ENCODE peak calls at places on chromosomes 7 and 10, in five cellular contexts. G is fibroblast of lung, Z is D721Med, M is upper lobe of left lung, J is PC-3. F is an unnamed sample.

GRCh38 chr7:45923290-45923689 is 2.2 kb upstream of the IGFBP3 start:
- DNase-seq in G (peak; percentile 79), Z (no peak), M (peak; percentile 90), J (peak; percentile 83), F (no peak)

GRCh38 chr10:28089467-28089866 is 90.6 kb upstream of the ODAD2 start:
- DNase-seq in G (peak; percentile 80), Z (no peak), M (no peak), J (peak; percentile 81), F (no peak)

GRCh38 chr7:929311-929711 is 25.2 kb downstream of the ADAP1 start:
- DNase-seq in G (no peak), Z (no peak), M (no peak), J (no peak), F (peak; percentile 15)

GRCh38 chr10:22766693-22767092 is 52.3 kb upstream of the PIP4K2A start:
- DNase-seq in G (no peak), Z (no peak), M (no peak), J (no peak), F (no peak)

GRCh38 chr10:25390733-25391132 is 215.9 kb downstream of the GPR158 start:
- DNase-seq in G (no peak), Z (no peak), M (no peak), J (no peak), F (no peak)

GRCh38 chr7:149823631-149824199 is 14.5 kb upstream of the ZNF862 start:
- DNase-seq in G (no peak), Z (no peak), M (peak; percentile 53), J (no peak), F (no peak)

GRCh38 chr10:89946106-89946505 is 244.7 kb downstream of the KIF20B start:
- DNase-seq in G (peak; percentile 60), Z (no peak), M (no peak), J (no peak), F (no peak)

GRCh38 chr7:51126813-51127617 is 189.6 kb downstream of the COBL start:
- DNase-seq in G (no peak), Z (no peak), M (no peak), J (no peak), F (no peak)

GRCh38 chr10:11773777-11774441 is 31.7 kb downstream of the ECHDC3 start:
- DNase-seq in G (no peak), Z (no peak), M (no peak), J (no peak), F (no peak)

GRCh38 chr10:126571203-126571602 is 99.3 kb downstream of the C10orf90 start:
- DNase-seq in G (no peak), Z (no peak), M (peak; percentile 24), J (peak; percentile 28), F (no peak)
- TF ChIP-seq CTCF in G (no peak), Z (no peak), M (no peak), J (peak; percentile 32), F (no peak)

GRCh38 chr10:93904901-93905300 is 11.1 kb downstream of the SLC35G1 start:
- DNase-seq in G (no peak), Z (no peak), M (no peak), J (no peak), F (no peak)
- TF ChIP-seq CTCF in G (no peak), Z (no peak), M (no peak), J (no peak), F (no peak)

DNA sequence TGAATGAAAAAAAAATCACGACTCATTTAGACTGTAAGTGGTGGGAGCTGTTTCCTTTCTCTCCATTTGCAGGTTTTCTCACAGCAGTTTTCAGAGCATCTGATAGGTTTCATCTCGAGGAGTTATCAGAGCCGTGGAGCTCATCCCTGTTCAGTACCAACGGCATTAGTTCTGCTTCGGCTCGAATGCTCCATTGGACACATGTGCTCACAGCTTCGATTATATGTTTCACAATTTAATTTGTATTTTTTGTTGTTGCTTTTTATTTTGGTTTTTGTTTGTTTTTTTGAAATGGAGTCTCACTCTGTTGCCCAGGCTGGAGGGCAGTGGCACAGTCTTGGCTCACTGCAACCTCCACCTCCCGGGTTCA is 1.5 kb downstream of the SLC18A2 start:
- DNase-seq in G (no peak), Z (no peak), M (no peak), J (no peak), F (no peak)
- TF ChIP-seq CTCF in G (no peak), Z (no peak), M (no peak), J (no peak), F (no peak)

DNA sequence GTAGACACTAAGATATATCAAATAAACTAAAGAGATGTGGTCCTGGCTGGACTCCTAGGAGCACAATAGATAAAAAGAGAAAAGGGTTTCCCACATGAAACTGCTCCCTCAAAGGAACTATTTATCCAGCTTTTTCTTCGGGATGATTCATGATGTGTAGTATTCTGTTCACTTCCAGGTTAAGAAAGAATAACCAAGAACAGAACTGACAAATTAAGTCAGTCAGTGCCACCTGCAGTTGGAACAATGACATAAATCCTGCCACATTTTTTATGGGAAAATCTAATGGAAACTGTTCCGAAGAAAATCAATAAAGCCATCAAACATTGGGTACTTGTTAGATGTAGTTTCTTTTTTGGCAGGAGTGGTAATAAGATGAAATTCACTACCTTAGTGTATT is 87.1 kb downstream of the POLR1F start:
- DNase-seq in G (no peak), Z (no peak), M (no peak), J (peak; percentile 72), F (no peak)
- TF ChIP-seq CTCF in G (no peak), Z (no peak), M (no peak), J (peak; percentile 66), F (no peak)

GRCh38 chr7:131898418-131898817 is 342.0 kb upstream of the PODXL start:
- DNase-seq in G (no peak), Z (no peak), M (no peak), J (peak; percentile 15), F (no peak)
- TF ChIP-seq CTCF in G (no peak), Z (no peak), M (no peak), J (no peak), F (no peak)

DNA sequence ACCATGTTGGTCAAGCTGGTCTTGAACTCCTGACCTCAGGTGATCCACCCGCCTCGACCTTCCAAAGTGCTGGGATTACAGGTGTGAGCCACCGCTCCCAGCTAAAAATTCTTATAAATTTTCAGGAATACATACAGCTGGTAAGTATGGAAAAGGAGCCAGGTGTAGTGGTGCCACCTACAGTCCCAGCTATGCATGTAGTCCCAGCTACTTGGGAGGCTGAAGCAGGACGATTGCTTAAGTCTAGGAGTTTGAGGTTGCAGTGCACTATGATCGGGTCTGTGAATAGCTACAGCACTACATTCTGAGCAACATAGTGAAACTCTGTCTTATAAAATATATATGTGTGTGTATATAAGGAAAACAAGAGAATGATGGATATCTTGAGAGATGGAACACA is 19.0 kb downstream of the LDB1 start:
- DNase-seq in G (no peak), Z (no peak), M (no peak), J (no peak), F (no peak)
- TF ChIP-seq CTCF in G (no peak), Z (no peak), M (no peak), J (peak; percentile 38), F (no peak)